ENCODE peak calls at places on chromosomes 7 and 10, in four cellular contexts. M is LNCaP clone FGC, I is AG09309, Q is left ventricle myocardium inferior. A is an unnamed sample.

GRCh38 chr10:77666821-77667220 is 29.2 kb upstream of the KCNMA1 start:
- DNase-seq in M (no peak), I (no peak), Q (no peak), A (no peak)

GRCh38 chr10:76009531-76009930 is 578.1 kb downstream of the LRMDA start:
- DNase-seq in M (no peak), I (no peak), Q (no peak), A (no peak)

GRCh38 chr7:50212666-50213621 is 91.6 kb upstream of the IKZF1 start:
- DNase-seq in M (no peak), I (no peak), Q (no peak), A (no peak)

GRCh38 chr10:76111404-76111803 is 680.0 kb downstream of the LRMDA start:
- DNase-seq in M (no peak), I (no peak), Q (no peak), A (no peak)

GRCh38 chr7:153043440-153043839 is 283.9 kb downstream of the ACTR3B start:
- DNase-seq in M (no peak), I (no peak), Q (no peak), A (no peak)

GRCh38 chr7:37488163-37488759 is 39.6 kb upstream of the ELMO1 start:
- DNase-seq in M (no peak), I (no peak), Q (no peak), A (peak)

GRCh38 chr7:70660154-70660818 is 471.7 kb upstream of the GALNT17 start:
- DNase-seq in M (no peak), I (no peak), Q (no peak), A (no peak)

GRCh38 chr10:123522702-123523312 is 143.3 kb upstream of the GPR26 start:
- DNase-seq in M (no peak), I (no peak), Q (no peak), A (no peak)

GRCh38 chr7:4245866-4246470 is 436.1 kb upstream of the FOXK1 start:
- DNase-seq in M (no peak), I (no peak), Q (no peak), A (no peak)

GRCh38 chr10:11397980-11398580 is 213.4 kb downstream of the USP6NL start:
- DNase-seq in M (no peak), I (no peak), Q (peak), A (no peak)

GRCh38 chr7:27252935-27253333 is 10.3 kb downstream of the EVX1 start:
- DNase-seq in M (no peak), I (no peak), Q (no peak), A (no peak)

GRCh38 chr7:34354906-34355305 is 303.1 kb upstream of the NPSR1 start:
- DNase-seq in M (no peak), I (peak), Q (no peak), A (no peak)

GRCh38 chr10:14358886-14359573 is 28.3 kb upstream of the FRMD4A start:
- DNase-seq in M (no peak), I (no peak), Q (no peak), A (no peak)

GRCh38 chr10:110504111-110504735 is 6.5 kb downstream of the DUSP5 start:
- DNase-seq in M (no peak), I (no peak), Q (no peak), A (no peak)

GRCh38 chr10:73039635-73040034 is 57.0 kb downstream of the P4HA1 start:
- DNase-seq in M (no peak), I (peak), Q (no peak), A (peak)

GRCh38 chr10:20091698-20092097 is 275.5 kb downstream of the PLXDC2 start:
- DNase-seq in M (no peak), I (no peak), Q (no peak), A (no peak)

GRCh38 chr10:59991661-59992060 is 85.3 kb upstream of the CCDC6 start:
- DNase-seq in M (peak), I (no peak), Q (no peak), A (peak)

GRCh38 chr10:114332808-114333207 is 71.5 kb downstream of the AFAP1L2 start:
- DNase-seq in M (no peak), I (no peak), Q (no peak), A (no peak)

GRCh38 chr10:31138026-31138553 is 106.4 kb upstream of the ZNF438 start:
- DNase-seq in M (no peak), I (no peak), Q (no peak), A (no peak)

GRCh38 chr7:43726466-43726865 is 2.9 kb downstream of the COA1 start:
- DNase-seq in M (no peak), I (no peak), Q (no peak), A (no peak)

GRCh38 chr7:43727003-43727402 is 2.3 kb downstream of the COA1 start:
- DNase-seq in M (no peak), I (no peak), Q (no peak), A (no peak)

GRCh38 chr7:43729924-43730248 is 563 bp upstream of the COA1 start:
- DNase-seq in M (no peak), I (no peak), Q (no peak), A (no peak)

GRCh38 chr7:43727494-43727893 is 1.8 kb downstream of the COA1 start:
- DNase-seq in M (no peak), I (no peak), Q (no peak), A (no peak)

DNA sequence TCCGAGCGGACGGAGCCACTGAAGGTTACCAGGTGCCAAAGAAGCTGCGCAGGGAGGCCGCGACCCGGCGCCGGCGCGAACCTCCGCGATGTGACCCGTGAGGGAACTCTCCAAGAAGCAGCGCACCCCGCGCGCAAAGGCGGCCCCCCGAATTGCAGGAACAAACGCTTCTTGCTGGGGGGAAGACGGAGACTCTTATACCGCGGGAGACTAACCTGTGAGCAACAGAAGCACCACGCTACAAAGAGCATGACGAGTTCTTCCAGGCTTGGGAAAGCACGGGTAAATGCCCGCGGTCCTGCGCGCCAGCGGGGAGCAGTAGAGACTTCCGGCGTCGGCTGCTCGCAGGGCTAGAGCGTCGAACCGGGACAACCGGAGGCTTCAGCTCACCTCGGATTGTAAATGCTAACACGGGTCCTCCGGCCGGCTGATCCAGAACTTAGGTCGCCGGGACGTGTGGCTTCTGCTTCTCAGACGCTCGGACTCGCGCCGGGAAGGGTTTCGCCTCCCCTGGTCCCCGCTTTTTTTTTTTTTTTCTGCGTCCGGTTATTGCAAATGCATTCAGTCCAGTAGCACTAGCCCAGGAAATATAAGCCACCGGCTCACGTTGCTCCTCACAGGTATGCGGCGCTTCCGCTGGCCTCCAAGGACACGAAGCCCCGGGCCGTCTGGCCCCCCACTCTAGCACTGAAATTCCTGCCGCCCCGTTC is at the start of gene COA1:
- DNase-seq in M (peak), I (peak), Q (peak), A (peak)
- TF ChIP-seq CTCF in M (no peak), I (no peak), Q (peak), A (no peak)

DNA sequence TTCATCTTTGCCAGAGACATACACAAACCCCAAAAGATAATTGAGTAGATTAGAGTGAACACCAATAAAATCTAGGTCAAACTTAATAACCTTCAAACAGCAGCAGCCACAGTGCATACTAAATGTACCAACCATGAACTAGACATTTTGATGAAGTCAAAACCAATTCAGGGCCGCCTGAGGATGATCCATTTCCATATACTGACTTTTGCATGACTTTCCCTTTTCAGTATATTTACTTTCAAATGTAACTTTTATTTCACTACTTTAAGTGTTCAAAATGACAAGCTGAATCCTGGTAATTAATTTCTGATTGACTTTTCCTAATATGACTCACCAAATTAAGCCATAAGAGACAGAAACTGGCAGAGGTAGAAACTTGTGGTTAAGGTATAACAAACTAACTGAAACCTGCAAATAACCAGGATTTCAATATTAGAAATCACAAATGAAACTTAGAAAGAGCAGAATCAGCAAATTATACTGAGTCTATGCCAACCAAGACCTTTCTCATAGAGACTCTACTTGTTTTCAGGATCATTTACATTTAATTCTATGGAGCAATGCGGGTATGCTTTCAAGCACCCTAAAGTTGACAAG is 171.9 kb upstream of the LRRN3 start:
- DNase-seq in M (no peak), I (no peak), Q (no peak), A (no peak)
- H3K4me3 ChIP-seq in M (no peak), I (no peak), Q (no peak), A (no peak)

GRCh38 chr7:45984386-45985295 is 63.6 kb upstream of the IGFBP3 start:
- DNase-seq in M (no peak), I (no peak), Q (no peak), A (no peak)
- TF ChIP-seq CTCF in M (peak), I (no peak), Q (peak), A (no peak)

GRCh38 chr10:80405636-80406035 is 2.7 kb upstream of the PRXL2A start:
- DNase-seq in M (no peak), I (no peak), Q (no peak), A (peak)
- H3K4me3 ChIP-seq in M (no peak), I (no peak), Q (no peak), A (no peak)

A was measured in HFF-Myc.